ENCODE peak calls at places on chromosomes 16 and 17, in ten cellular contexts. S, L, X, K, D, H, J, Z, G and T are unnamed samples.

GRCh38 chr17:7220593-7221280 is 999 bp downstream of the ACADVL start:
- DNase-seq in Z (peak; percentile 69), D (peak; percentile 33), J (no peak), X (peak; percentile 52), H (peak; percentile 39), G (peak; percentile 63), L (no peak), S (peak; percentile 32), K (peak; percentile 72), T (peak; percentile 64)

GRCh38 chr17:77323413-77324171 is 182.8 kb downstream of the SEC14L1 start:
- DNase-seq in G (no peak), D (no peak), J (no peak), Z (no peak), L (no peak), H (peak; percentile 49), X (no peak), K (no peak), S (no peak), T (peak; percentile 64)

GRCh38 chr17:16938496-16939270 is 33.2 kb downstream of the TNFRSF13B start:
- DNase-seq in L (no peak), S (no peak), Z (no peak), D (no peak), K (no peak), G (no peak), H (no peak), X (no peak), J (no peak), T (no peak)

GRCh38 chr17:76597156-76598003 is 11.7 kb upstream of the ST6GALNAC2 start:
- DNase-seq in H (no peak), K (no peak), L (no peak), S (no peak), G (no peak), J (no peak), X (peak; percentile 67), Z (no peak), D (peak; percentile 35), T (peak; percentile 27)

GRCh38 chr16:48123104-48123788 is 32.5 kb downstream of the ABCC12 start:
- DNase-seq in D (no peak), S (peak; percentile 20), X (peak; percentile 92), H (peak; percentile 99), L (peak; percentile 88), G (no peak), J (no peak), Z (peak; percentile 55), K (no peak), T (peak; percentile 65)

GRCh38 chr16:57852189-57852588 is 49.9 kb upstream of the KIFC3 start:
- DNase-seq in G (no peak), L (no peak), Z (no peak), D (no peak), S (no peak), K (no peak), H (no peak), J (no peak), X (no peak), T (no peak)

GRCh38 chr17:66636111-66636510 is 198.8 kb upstream of the CACNG5 start:
- DNase-seq in L (no peak), G (no peak), K (no peak), S (no peak), Z (peak; percentile 12), J (no peak), X (peak; percentile 87), D (no peak), H (peak; percentile 98), T (no peak)

GRCh38 chr16:23534868-23535860 is 22.0 kb downstream of the EARS2 start:
- DNase-seq in Z (no peak), G (no peak), D (no peak), X (no peak), S (no peak), K (no peak), L (no peak), J (no peak), H (no peak), T (no peak)

GRCh38 chr17:10668771-10669170 is 11.7 kb upstream of the MYH3 start:
- DNase-seq in S (no peak), Z (no peak), X (peak; percentile 48), L (peak; percentile 5), H (peak; percentile 76), J (no peak), D (no peak), K (no peak), G (no peak), T (no peak)

GRCh38 chr16:3872216-3872895 is 8.2 kb downstream of the CREBBP start:
- DNase-seq in K (peak; percentile 55), D (no peak), X (no peak), S (no peak), G (no peak), H (no peak), L (no peak), Z (no peak), J (no peak), T (no peak)

GRCh38 chr16:79868841-79869240 is 268.3 kb upstream of the MAF start:
- DNase-seq in Z (no peak), G (no peak), J (no peak), S (no peak), K (no peak), L (no peak), H (no peak), X (no peak), D (no peak), T (no peak)

GRCh38 chr16:2163211-2163881 is 7.8 kb downstream of the TRAF7 start:
- DNase-seq in H (no peak), J (no peak), L (no peak), X (peak; percentile 90), G (no peak), D (no peak), K (no peak), Z (no peak), S (no peak), T (no peak)

GRCh38 chr17:76631821-76632565 is 11.6 kb downstream of the ST6GALNAC1 start:
- DNase-seq in J (no peak), D (no peak), H (no peak), X (peak; percentile 60), L (no peak), S (no peak), K (no peak), G (no peak), Z (no peak), T (no peak)

GRCh38 chr16:82767808-82768207 is 141.0 kb downstream of the CDH13 start:
- DNase-seq in D (no peak), X (no peak), K (no peak), J (no peak), G (no peak), Z (no peak), H (no peak), L (no peak), S (no peak), T (no peak)

GRCh38 chr17:51860934-51861561 is 297.5 kb downstream of the CA10 start:
- DNase-seq in G (peak; percentile 28), S (no peak), K (peak; percentile 66), Z (peak; percentile 13), L (no peak), D (peak; percentile 83), J (no peak), X (no peak), H (no peak), T (peak; percentile 22)